ENCODE peak calls at places on chromosomes 5 and 9, in five cellular contexts. L is heart right ventricle, I is upper lobe of right lung, T is PC-3, W is HCT116. Q is an unnamed sample. For H3K9me3 and H3K4me1, the result is how much of the 10 kb centered on the place peaks cover.

GRCh38 chr5:159975462-159976019 is 33.4 kb upstream of the TTC1 start:
- DNase-seq in W (peak), T (peak), I (no peak), L (no peak), Q (no peak)

GRCh38 chr9:91905958-91906585 is 44.0 kb downstream of the ROR2 start:
- DNase-seq in I (no peak), T (peak), W (no peak), L (peak), Q (no peak)

GRCh38 chr9:112878752-112879151 is 11.9 kb downstream of the SLC46A2 start:
- DNase-seq in L (no peak), I (no peak), T (peak), W (no peak), Q (no peak)

GRCh38 chr9:120708526-120709224 is 5.6 kb downstream of the MEGF9 start:
- DNase-seq in L (no peak), T (peak), I (no peak), W (no peak), Q (no peak)

GRCh38 chr5:93715327-93715726 is 26.1 kb downstream of the POU5F2 start:
- DNase-seq in T (no peak), W (no peak), L (no peak), I (no peak), Q (no peak)

GRCh38 chr5:80128129-80128528 is 93.0 kb downstream of the THBS4 start:
- DNase-seq in L (no peak), T (peak), W (no peak), I (no peak), Q (no peak)

GRCh38 chr9:128860937-128861336 is 20.8 kb downstream of the KYAT1 start:
- DNase-seq in I (no peak), L (no peak), T (no peak), W (no peak), Q (no peak)

GRCh38 chr5:36392818-36393217 is 91.1 kb upstream of the RANBP3L start:
- DNase-seq in I (no peak), L (no peak), W (no peak), T (peak), Q (no peak)

GRCh38 chr9:90300901-90301688 is 341.5 kb downstream of the DIRAS2 start:
- DNase-seq in T (peak), W (peak), L (no peak), I (no peak), Q (peak)

GRCh38 chr9:8903077-8903476 is 1103.5 kb upstream of the DMAC1 start:
- DNase-seq in L (no peak), T (no peak), I (no peak), W (no peak), Q (no peak)

GRCh38 chr9:8907863-8908262 is 1108.3 kb upstream of the DMAC1 start:
- DNase-seq in W (no peak), T (no peak), I (no peak), L (no peak), Q (no peak)

GRCh38 chr9:8899541-8899940 is 1100.0 kb upstream of the DMAC1 start:
- DNase-seq in I (no peak), T (no peak), L (no peak), W (no peak), Q (no peak)

DNA sequence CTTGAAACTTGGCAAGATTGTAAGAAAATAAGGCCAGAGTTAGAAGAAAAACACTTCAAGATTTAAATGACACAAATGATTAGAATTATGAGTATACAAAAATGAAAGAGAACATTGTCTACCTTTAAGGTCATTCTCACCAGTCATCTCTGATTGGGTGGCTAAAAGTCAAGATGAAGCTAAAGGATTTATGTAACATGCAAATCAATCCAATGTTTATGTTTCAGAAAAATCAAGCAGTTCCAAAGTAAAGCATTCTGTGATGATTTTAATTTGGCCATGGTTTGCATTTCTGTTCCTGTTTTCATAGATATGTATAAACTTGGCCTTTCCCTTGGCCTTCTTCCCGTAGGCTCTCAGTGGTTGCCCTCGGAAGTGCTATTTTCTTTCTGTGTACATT is 1105.4 kb upstream of the DMAC1 start:
- DNase-seq in T (no peak), W (no peak), L (no peak), I (no peak), Q (no peak)
- H3K4me3 ChIP-seq in T (no peak), W (no peak), L (no peak), I (no peak), Q (no peak)

GRCh38 chr9:21835111-21835510 is 32.7 kb downstream of the MTAP start:
- DNase-seq in T (no peak), I (no peak), L (no peak), W (no peak), Q (no peak)
- H3K9me3 ChIP-seq in T (under half), I (under half), L (under half), W (under half), Q (under half)

GRCh38 chr5:14268236-14268701 is 125.1 kb downstream of the TRIO start:
- DNase-seq in L (no peak), T (peak), I (no peak), W (peak), Q (peak)
- H3K4me1 ChIP-seq in L (half or more), T (half or more), I (under half), W (half or more), Q (half or more)

DNA sequence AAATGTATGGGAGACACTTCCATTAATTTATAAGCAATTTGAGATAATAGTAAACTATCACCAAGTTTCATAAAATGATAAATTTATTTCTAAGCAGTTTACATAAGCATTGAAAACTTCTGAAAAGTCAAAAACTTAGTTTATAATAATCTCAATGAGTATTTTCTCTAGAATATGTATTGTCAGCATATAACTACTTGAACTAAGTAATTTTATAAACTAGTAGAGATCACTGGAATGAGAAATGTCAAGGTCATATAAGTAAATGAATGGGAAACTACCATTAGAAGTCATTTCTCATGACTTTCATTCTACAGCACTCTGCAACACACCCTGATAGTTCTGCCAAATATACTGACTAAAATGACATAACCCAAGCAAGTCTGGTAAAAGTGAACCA is 3.4 kb downstream of the TBCA start:
- DNase-seq in T (no peak), I (no peak), L (no peak), W (no peak), Q (no peak)
- H3K4me3 ChIP-seq in T (peak), I (no peak), L (no peak), W (no peak), Q (no peak)

GRCh38 chr9:86659413-86660046 is 287.8 kb downstream of the GAS1 start:
- DNase-seq in W (no peak), L (no peak), I (no peak), T (no peak), Q (no peak)
- H3K9me3 ChIP-seq in W (under half), L (under half), I (under half), T (under half), Q (under half)

GRCh38 chr5:100852051-100852450 is 51.0 kb downstream of the ST8SIA4 start:
- DNase-seq in L (no peak), W (no peak), I (no peak), T (no peak), Q (no peak)

GRCh38 chr5:100854594-100854993 is 48.5 kb downstream of the ST8SIA4 start:
- DNase-seq in W (no peak), I (no peak), T (no peak), L (no peak), Q (no peak)

GRCh38 chr5:100852988-100853449 is 50.1 kb downstream of the ST8SIA4 start:
- DNase-seq in T (no peak), W (no peak), L (no peak), I (no peak), Q (no peak)

GRCh38 chr5:100855295-100855694 is 47.8 kb downstream of the ST8SIA4 start:
- DNase-seq in W (no peak), L (no peak), T (no peak), I (no peak), Q (no peak)

DNA sequence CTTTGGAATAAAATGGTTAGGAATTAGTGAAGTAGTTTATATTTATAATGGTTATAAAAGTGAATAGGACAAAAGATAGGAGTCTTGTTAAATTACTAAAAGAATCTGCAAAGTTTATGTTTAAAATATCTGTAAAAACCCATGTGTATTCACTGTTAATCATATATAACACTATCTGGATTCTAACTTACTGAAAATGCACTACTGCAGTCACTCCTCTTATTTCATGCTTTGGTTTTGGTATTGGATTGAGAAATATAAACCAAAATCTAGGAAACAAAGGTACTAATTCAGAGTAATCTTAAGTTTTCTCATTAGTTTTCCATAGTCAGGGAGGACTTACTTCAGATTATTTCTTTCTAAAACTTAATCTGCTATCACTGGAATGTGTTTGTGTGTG is 49.5 kb downstream of the ST8SIA4 start:
- DNase-seq in W (no peak), L (no peak), T (no peak), I (no peak), Q (no peak)
- H3K4me1 ChIP-seq in W (under half), L (under half), T (under half), I (under half), Q (under half)

GRCh38 chr9:135504262-135505229 is 4.1 kb downstream of the MRPS2 start:
- DNase-seq in I (peak), W (peak), L (peak), T (peak), Q (peak)
- H3K4me3 ChIP-seq in I (no peak), W (no peak), L (no peak), T (no peak), Q (no peak)

GRCh38 chr9:138085568-138085967 is 208.0 kb downstream of the CACNA1B start:
- DNase-seq in T (no peak), I (no peak), W (no peak), L (no peak), Q (no peak)

GRCh38 chr9:138078846-138079245 is 201.3 kb downstream of the CACNA1B start:
- DNase-seq in L (no peak), W (no peak), I (peak), T (no peak), Q (no peak)

GRCh38 chr9:138080979-138081378 is 203.4 kb downstream of the CACNA1B start:
- DNase-seq in L (no peak), I (no peak), W (no peak), T (no peak), Q (no peak)

GRCh38 chr9:138083873-138084272 is 206.3 kb downstream of the CACNA1B start:
- DNase-seq in I (peak), W (no peak), T (no peak), L (no peak), Q (no peak)

DNA sequence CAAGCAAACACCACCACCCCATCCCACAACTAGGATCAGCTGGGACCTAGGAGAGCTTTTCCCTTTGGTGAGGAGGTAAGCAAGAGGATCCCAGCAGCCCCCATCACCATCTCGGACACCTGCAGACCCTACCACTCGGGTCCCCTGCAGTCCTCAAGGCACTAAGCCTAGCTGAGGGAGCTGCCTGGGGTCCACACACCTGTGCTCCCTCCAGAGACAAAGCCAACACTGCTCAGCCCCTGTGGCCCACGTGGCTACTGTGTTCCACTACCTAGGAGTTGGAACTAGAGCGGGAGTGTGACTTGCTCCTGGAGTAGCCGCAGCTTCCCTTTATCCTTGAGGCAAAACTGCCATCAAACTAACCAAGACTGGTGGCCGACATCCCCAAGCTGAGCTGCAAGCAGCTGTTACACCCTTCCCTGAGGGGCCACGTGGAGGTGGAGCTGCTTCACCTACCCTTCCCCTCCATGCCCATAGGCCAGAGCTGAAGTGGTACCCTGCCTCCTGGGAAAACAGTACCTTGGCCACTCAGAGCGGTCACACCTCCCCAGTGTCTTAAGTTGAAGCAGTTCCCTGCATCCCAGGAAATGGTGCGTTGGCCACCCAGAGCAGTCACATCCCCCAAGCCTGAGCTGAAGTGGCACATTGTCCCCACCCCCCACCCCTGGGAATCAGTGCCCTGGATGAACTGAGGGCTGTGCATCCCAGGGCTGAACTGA is 205.5 kb downstream of the CACNA1B start:
- DNase-seq in I (peak), T (no peak), L (no peak), W (no peak), Q (no peak)
- H3K9me3 ChIP-seq in I (under half), T (under half), L (under half), W (under half), Q (under half)

GRCh38 chr9:94779101-94779500 is 52.6 kb downstream of the AOPEP start:
- DNase-seq in W (no peak), L (no peak), T (peak), I (no peak), Q (no peak)

GRCh38 chr9:94779693-94780290 is 53.3 kb downstream of the AOPEP start:
- DNase-seq in L (no peak), I (no peak), W (no peak), T (no peak), Q (no peak)

GRCh38 chr9:94782367-94783120 is 56.0 kb downstream of the AOPEP start:
- DNase-seq in I (no peak), T (no peak), W (no peak), L (no peak), Q (no peak)

GRCh38 chr9:94783121-94783664 is 56.7 kb downstream of the AOPEP start:
- DNase-seq in W (peak), L (peak), I (peak), T (peak), Q (peak)

GRCh38 chr9:94780516-94780950 is 54.0 kb downstream of the AOPEP start:
- DNase-seq in I (no peak), W (no peak), L (peak), T (no peak), Q (no peak)
- H3K4me1 ChIP-seq in I (under half), W (under half), L (under half), T (under half), Q (under half)